ENCODE peak calls at places on chromosomes 7 and 10, in four cellular contexts. One of them, this sample, is unnamed.
A peak's percentile ranks its signal among the peaks of the same experiment; 100 is the strongest.

GRCh38 chr7:88664630-88665233 is 94.8 kb upstream of the ZNF804B start:
- DNase-seq in pons: no peak
- DNase-seq in heart left ventricle: no peak
- DNase-seq in GM06990: no peak
- DNase-seq in this sample: no peak

GRCh38 chr7:46100521-46100920 is 179.4 kb upstream of the IGFBP3 start:
- DNase-seq in pons: no peak
- DNase-seq in heart left ventricle: no peak
- DNase-seq in GM06990: no peak
- DNase-seq in this sample: no peak

GRCh38 chr7:27677912-27678612 is 15.4 kb upstream of the HIBADH start:
- DNase-seq in pons: no peak
- DNase-seq in heart left ventricle: no peak
- DNase-seq in GM06990: no peak
- DNase-seq in this sample: no peak

GRCh38 chr10:133163889-133164815 is 4.1 kb downstream of the KNDC1 start:
- DNase-seq in pons: no peak
- DNase-seq in heart left ventricle: peak; percentile 5
- DNase-seq in GM06990: no peak
- DNase-seq in this sample: peak; percentile 22

GRCh38 chr10:22368402-22368801 is 23.1 kb downstream of the SPAG6 start:
- DNase-seq in pons: no peak
- DNase-seq in heart left ventricle: no peak
- DNase-seq in GM06990: no peak
- DNase-seq in this sample: no peak

GRCh38 chr7:33109758-33110238 is 594 bp upstream of the RP9 start:
- DNase-seq in pons: peak; percentile 51
- DNase-seq in heart left ventricle: no peak
- DNase-seq in GM06990: no peak
- DNase-seq in this sample: no peak

GRCh38 chr7:115128163-115128562 is 206.3 kb downstream of the MDFIC start:
- DNase-seq in pons: no peak
- DNase-seq in heart left ventricle: no peak
- DNase-seq in GM06990: no peak
- DNase-seq in this sample: no peak

GRCh38 chr10:1289591-1289990 is 233.4 kb downstream of the WDR37 start:
- DNase-seq in pons: no peak
- DNase-seq in heart left ventricle: peak; percentile 2
- DNase-seq in GM06990: no peak
- DNase-seq in this sample: no peak

GRCh38 chr7:1168422-1168821 is 8.4 kb upstream of the ZFAND2A start:
- DNase-seq in pons: no peak
- DNase-seq in heart left ventricle: no peak
- DNase-seq in GM06990: no peak
- DNase-seq in this sample: no peak

GRCh38 chr10:16611037-16611436 is 89.4 kb upstream of the C1QL3 start:
- DNase-seq in pons: no peak
- DNase-seq in heart left ventricle: peak; percentile 53
- DNase-seq in GM06990: no peak
- DNase-seq in this sample: no peak

GRCh38 chr7:27727058-27727457 is 12.9 kb upstream of the TAX1BP1 start:
- DNase-seq in pons: no peak
- DNase-seq in heart left ventricle: no peak
- DNase-seq in GM06990: no peak
- DNase-seq in this sample: no peak

GRCh38 chr10:28796606-28797512 is 119.5 kb downstream of the BAMBI start:
- DNase-seq in pons: no peak
- DNase-seq in heart left ventricle: peak; percentile 68
- DNase-seq in GM06990: no peak
- DNase-seq in this sample: no peak

GRCh38 chr10:132158122-132158741 is 28.5 kb upstream of the DPYSL4 start:
- DNase-seq in pons: no peak
- DNase-seq in heart left ventricle: no peak
- DNase-seq in GM06990: no peak
- DNase-seq in this sample: no peak

GRCh38 chr10:78515037-78515872 is 481.6 kb downstream of the RPS24 start:
- DNase-seq in pons: no peak
- DNase-seq in heart left ventricle: peak; percentile 27
- DNase-seq in GM06990: no peak
- DNase-seq in this sample: peak; percentile 11

GRCh38 chr10:15843705-15844104 is 16.6 kb downstream of the MINDY3 start:
- DNase-seq in pons: no peak
- DNase-seq in heart left ventricle: no peak
- DNase-seq in GM06990: no peak
- DNase-seq in this sample: no peak

GRCh38 chr10:129467346-129468119 is 492 bp downstream of the MGMT start:
- DNase-seq in pons: peak; percentile 19
- DNase-seq in heart left ventricle: peak; percentile 20
- DNase-seq in GM06990: no peak
- DNase-seq in this sample: no peak

GRCh38 chr10:130772056-130772455 is 539.5 kb downstream of the TCERG1L start:
- DNase-seq in pons: no peak
- DNase-seq in heart left ventricle: no peak
- DNase-seq in GM06990: no peak
- DNase-seq in this sample: no peak

GRCh38 chr10:12638103-12638502 is 288.8 kb downstream of the CAMK1D start:
- DNase-seq in pons: peak; percentile 32
- DNase-seq in heart left ventricle: no peak
- DNase-seq in GM06990: no peak
- DNase-seq in this sample: no peak

GRCh38 chr10:77287647-77288120 is 349.9 kb downstream of the KCNMA1 start:
- DNase-seq in pons: no peak
- DNase-seq in heart left ventricle: peak; percentile 15
- DNase-seq in GM06990: no peak
- DNase-seq in this sample: no peak

GRCh38 chr10:59470570-59470969 is 108.2 kb upstream of the FAM13C start:
- DNase-seq in pons: no peak
- DNase-seq in heart left ventricle: no peak
- DNase-seq in GM06990: no peak
- DNase-seq in this sample: no peak

GRCh38 chr7:159025161-159025779 is 119.4 kb downstream of the VIPR2 start:
- DNase-seq in pons: no peak
- DNase-seq in heart left ventricle: no peak
- DNase-seq in GM06990: no peak
- DNase-seq in this sample: no peak

GRCh38 chr10:103855424-103855823 is at the start of gene SH3PXD2A:
- DNase-seq in pons: no peak
- DNase-seq in heart left ventricle: peak; percentile 72
- DNase-seq in GM06990: no peak
- DNase-seq in this sample: peak; percentile 45

GRCh38 chr10:101570764-101571572 is 17.1 kb downstream of the POLL start:
- DNase-seq in pons: peak; percentile 18
- DNase-seq in heart left ventricle: no peak
- DNase-seq in GM06990: no peak
- DNase-seq in this sample: no peak

GRCh38 chr7:111865430-111865829 is 303.1 kb upstream of the IMMP2L start:
- DNase-seq in pons: no peak
- DNase-seq in heart left ventricle: no peak
- DNase-seq in GM06990: no peak
- DNase-seq in this sample: no peak

GRCh38 chr7:1124816-1125602 is 35.0 kb downstream of the ZFAND2A start:
- DNase-seq in pons: no peak
- DNase-seq in heart left ventricle: no peak
- DNase-seq in GM06990: no peak
- DNase-seq in this sample: no peak

GRCh38 chr10:103659674-103660363 is 166.3 kb downstream of the NEURL1 start:
- DNase-seq in pons: peak; percentile 76
- DNase-seq in heart left ventricle: peak; percentile 80
- DNase-seq in GM06990: no peak
- DNase-seq in this sample: peak; percentile 72

GRCh38 chr10:79299397-79300370 is 47.6 kb upstream of the PPIF start:
- DNase-seq in pons: no peak
- DNase-seq in heart left ventricle: peak; percentile 42
- DNase-seq in GM06990: no peak
- DNase-seq in this sample: no peak

GRCh38 chr10:46311501-46311951 is 24.7 kb downstream of the ANTXRL start:
- DNase-seq in pons: no peak
- DNase-seq in heart left ventricle: no peak
- DNase-seq in GM06990: no peak
- DNase-seq in this sample: no peak

GRCh38 chr10:102812213-102812876 is 24.9 kb downstream of the CYP17A1 start:
- DNase-seq in pons: peak; percentile 40
- DNase-seq in heart left ventricle: no peak
- DNase-seq in GM06990: no peak
- DNase-seq in this sample: no peak

GRCh38 chr10:50316695-50317648 is 65.7 kb upstream of the ASAH2 start:
- DNase-seq in pons: no peak
- DNase-seq in heart left ventricle: no peak
- DNase-seq in GM06990: no peak
- DNase-seq in this sample: no peak

GRCh38 chr7:105016083-105017075 is 2.4 kb downstream of the KMT2E start:
- DNase-seq in pons: peak; percentile 38
- DNase-seq in heart left ventricle: no peak
- DNase-seq in GM06990: no peak
- DNase-seq in this sample: no peak

GRCh38 chr10:45557275-45557905 is 115.2 kb downstream of the ZFAND4 start:
- DNase-seq in pons: no peak
- DNase-seq in heart left ventricle: no peak
- DNase-seq in GM06990: peak; percentile 15
- DNase-seq in this sample: no peak

GRCh38 chr10:10804998-10805737 is 212.5 kb upstream of the CELF2 start:
- DNase-seq in pons: no peak
- DNase-seq in heart left ventricle: no peak
- DNase-seq in GM06990: no peak
- DNase-seq in this sample: no peak

GRCh38 chr10:44293842-44294241 is 91.1 kb downstream of the CXCL12 start:
- DNase-seq in pons: no peak
- DNase-seq in heart left ventricle: peak; percentile 79
- DNase-seq in GM06990: no peak
- DNase-seq in this sample: no peak

GRCh38 chr7:109009636-109010035 is 440.0 kb downstream of the DNAJB9 start:
- DNase-seq in pons: no peak
- DNase-seq in heart left ventricle: no peak
- DNase-seq in GM06990: no peak
- DNase-seq in this sample: no peak